ENCODE peak calls at places on chromosome 20, in seven cellular contexts. Q is ovary, M is thyroid gland, D is fibroblast of lung, K is hepatocyte, S is heart right ventricle, E is left ventricle myocardium inferior. C is an unnamed sample.

GRCh38 chr20:14992961-14993360 is 655.5 kb upstream of the FLRT3 start:
- DNase-seq in Q (no peak), M (no peak), D (peak), K (peak), S (no peak), E (no peak), C (no peak)

GRCh38 chr20:53748821-53749402 is 155.3 kb upstream of the ZNF217 start:
- DNase-seq in Q (no peak), M (peak), D (peak), K (peak), S (no peak), E (no peak), C (no peak)

GRCh38 chr20:59005523-59006166 is 1.4 kb downstream of the CTSZ start:
- DNase-seq in Q (no peak), M (no peak), D (no peak), K (no peak), S (no peak), E (no peak), C (no peak)

GRCh38 chr20:24782801-24783630 is 166.1 kb upstream of the CST7 start:
- DNase-seq in Q (no peak), M (peak), D (peak), K (no peak), S (no peak), E (no peak), C (no peak)

GRCh38 chr20:21143194-21143890 is 17.5 kb downstream of the KIZ start:
- DNase-seq in Q (no peak), M (no peak), D (no peak), K (no peak), S (no peak), E (no peak), C (no peak)

GRCh38 chr20:39103305-39103704 is 141.2 kb downstream of the DHX35 start:
- DNase-seq in Q (no peak), M (no peak), D (no peak), K (no peak), S (no peak), E (no peak), C (no peak)

GRCh38 chr20:15449061-15449460 is 1111.6 kb upstream of the FLRT3 start:
- DNase-seq in Q (no peak), M (no peak), D (no peak), K (no peak), S (no peak), E (no peak), C (no peak)

GRCh38 chr20:7760261-7761048 is 179.8 kb downstream of the HAO1 start:
- DNase-seq in Q (no peak), M (no peak), D (peak), K (no peak), S (no peak), E (no peak), C (no peak)

GRCh38 chr20:39195495-39196129 is 233.5 kb downstream of the DHX35 start:
- DNase-seq in Q (no peak), M (no peak), D (no peak), K (peak), S (no peak), E (no peak), C (no peak)

GRCh38 chr20:61257596-61257995 is 5.5 kb downstream of the CDH4 start:
- DNase-seq in Q (no peak), M (no peak), D (no peak), K (peak), S (no peak), E (no peak), C (no peak)

GRCh38 chr20:9093203-9093962 is 24.5 kb downstream of the PLCB4 start:
- DNase-seq in Q (no peak), M (no peak), D (peak), K (no peak), S (peak), E (no peak), C (no peak)

GRCh38 chr20:47917549-47918070 is 132.3 kb upstream of the SULF2 start:
- DNase-seq in Q (no peak), M (no peak), D (no peak), K (no peak), S (no peak), E (no peak), C (no peak)

GRCh38 chr20:33373735-33374605 is 27.3 kb downstream of the CDK5RAP1 start:
- DNase-seq in Q (no peak), M (no peak), D (peak), K (peak), S (no peak), E (no peak), C (no peak)

GRCh38 chr20:19440660-19441527 is 228.5 kb downstream of the SLC24A3 start:
- DNase-seq in Q (no peak), M (no peak), D (no peak), K (no peak), S (no peak), E (no peak), C (no peak)

GRCh38 chr20:53949319-53949839 is 121.0 kb downstream of the BCAS1 start:
- DNase-seq in Q (no peak), M (peak), D (peak), K (no peak), S (peak), E (peak), C (peak)

GRCh38 chr20:10902836-10903410 is 229.1 kb upstream of the JAG1 start:
- DNase-seq in Q (no peak), M (no peak), D (peak), K (no peak), S (no peak), E (no peak), C (no peak)

GRCh38 chr20:47985092-47985850 is 200.0 kb upstream of the SULF2 start:
- DNase-seq in Q (no peak), M (no peak), D (peak), K (peak), S (no peak), E (no peak), C (no peak)

GRCh38 chr20:3045042-3045815 is 623 bp upstream of the MRPS26 start:
- DNase-seq in Q (no peak), M (peak), D (peak), K (peak), S (peak), E (peak), C (no peak)

GRCh38 chr20:13875265-13875811 is 90.5 kb downstream of the NDUFAF5 start:
- DNase-seq in Q (no peak), M (no peak), D (no peak), K (no peak), S (no peak), E (no peak), C (no peak)

GRCh38 chr20:61953789-61954125 is 111.9 kb downstream of the TAF4 start:
- DNase-seq in Q (no peak), M (no peak), D (no peak), K (no peak), S (no peak), E (no peak), C (no peak)

GRCh38 chr20:33444797-33445560 is 1.4 kb upstream of the SNTA1 start:
- DNase-seq in Q (no peak), M (peak), D (no peak), K (peak), S (no peak), E (peak), C (no peak)

GRCh38 chr20:25173321-25173720 is 22.2 kb upstream of the ENTPD6 start:
- DNase-seq in Q (no peak), M (no peak), D (no peak), K (no peak), S (no peak), E (no peak), C (no peak)

GRCh38 chr20:21082584-21082983 is 23.6 kb downstream of the LINC00237 start:
- DNase-seq in Q (no peak), M (no peak), D (no peak), K (no peak), S (no peak), E (no peak), C (no peak)

GRCh38 chr20:5270608-5271007 is 46.1 kb downstream of the PROKR2 start:
- DNase-seq in Q (no peak), M (no peak), D (no peak), K (no peak), S (no peak), E (no peak), C (no peak)

GRCh38 chr20:43448748-43449535 is 8.8 kb upstream of the SRSF6 start:
- DNase-seq in Q (no peak), M (peak), D (peak), K (peak), S (no peak), E (no peak), C (peak)

GRCh38 chr20:47701612-47702011 is 83.7 kb downstream of the SULF2 start:
- DNase-seq in Q (no peak), M (no peak), D (peak), K (no peak), S (no peak), E (no peak), C (no peak)

GRCh38 chr20:20888273-20888656 is 175.8 kb upstream of the RALGAPA2 start:
- DNase-seq in Q (no peak), M (no peak), D (no peak), K (no peak), S (no peak), E (no peak), C (no peak)

GRCh38 chr20:45867811-45868176 is 10.4 kb downstream of the ZSWIM3 start:
- DNase-seq in Q (no peak), M (no peak), D (peak), K (no peak), S (no peak), E (no peak), C (no peak)
- H3K27ac ChIP-seq in Q (peak), M (no peak), D (peak), K (peak), S (no peak), E (no peak), C (no peak)

GRCh38 chr20:31638317-31638716 is 605 bp downstream of the COX4I2 start:
- DNase-seq in Q (no peak), M (no peak), D (no peak), K (no peak), S (no peak), E (no peak), C (no peak)
- H3K4me3 ChIP-seq in Q (no peak), M (no peak), D (no peak), K (no peak), S (no peak), E (peak), C (no peak)

GRCh38 chr20:45039470-45039811 is 61.5 kb downstream of the KCNS1 start:
- DNase-seq in Q (no peak), M (no peak), D (no peak), K (no peak), S (no peak), E (no peak), C (no peak)

GRCh38 chr20:45037050-45037449 is 63.9 kb downstream of the KCNS1 start:
- DNase-seq in Q (peak), M (peak), D (peak), K (no peak), S (peak), E (no peak), C (no peak)

GRCh38 chr20:45037635-45038034 is 63.3 kb downstream of the KCNS1 start:
- DNase-seq in Q (no peak), M (no peak), D (no peak), K (no peak), S (no peak), E (no peak), C (no peak)

GRCh38 chr20:45036044-45036755 is 64.7 kb downstream of the KCNS1 start:
- DNase-seq in Q (no peak), M (no peak), D (peak), K (no peak), S (no peak), E (no peak), C (no peak)

DNA sequence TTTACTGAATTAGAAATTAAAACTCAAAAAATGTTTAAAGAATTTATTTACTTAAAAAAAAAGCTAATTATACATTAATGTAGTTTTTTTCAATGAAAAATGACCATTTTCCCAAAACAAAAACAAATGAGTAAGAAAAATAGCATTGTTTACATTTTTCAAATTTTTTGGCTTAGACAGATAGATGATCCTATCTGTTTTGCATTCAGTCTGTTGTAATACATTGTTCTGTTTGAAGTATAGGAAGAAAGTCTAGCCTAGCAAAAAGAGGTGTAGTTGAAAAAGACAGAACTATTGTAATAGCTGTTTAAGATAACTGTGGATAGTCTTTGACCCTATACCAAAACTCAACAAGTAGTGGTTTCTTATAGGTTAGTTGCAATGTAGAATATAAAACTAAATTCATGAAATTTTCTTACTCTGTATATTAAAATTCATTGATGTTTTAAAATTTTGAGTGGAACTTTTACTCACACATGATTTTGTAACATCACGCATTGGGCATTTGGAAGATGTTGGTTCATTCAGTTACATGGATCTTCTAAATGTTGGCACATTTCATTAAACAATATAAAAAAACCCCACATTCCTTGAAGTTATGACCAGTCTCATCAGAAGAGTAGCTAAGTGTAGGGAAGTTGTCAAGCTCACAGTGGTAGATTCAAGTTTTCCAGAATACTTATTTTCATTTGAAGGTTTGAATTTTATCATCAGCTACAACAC is 62.0 kb downstream of the KCNS1 start:
- DNase-seq in Q (no peak), M (no peak), D (no peak), K (no peak), S (no peak), E (no peak), C (no peak)
- H3K27ac ChIP-seq in Q (no peak), M (no peak), D (no peak), K (no peak), S (no peak), E (no peak), C (no peak)

GRCh38 chr20:607476-607875 is 2.6 kb downstream of the TCF15 start:
- DNase-seq in Q (no peak), M (no peak), D (no peak), K (no peak), S (peak), E (peak), C (no peak)

GRCh38 chr20:608970-609369 is 1.1 kb downstream of the TCF15 start:
- DNase-seq in Q (no peak), M (no peak), D (no peak), K (no peak), S (no peak), E (no peak), C (no peak)

GRCh38 chr20:611047-611842 is 1.1 kb upstream of the TCF15 start:
- DNase-seq in Q (no peak), M (no peak), D (no peak), K (no peak), S (no peak), E (no peak), C (no peak)

GRCh38 chr20:610130-611046 is at the start of gene TCF15:
- DNase-seq in Q (no peak), M (peak), D (peak), K (peak), S (peak), E (peak), C (no peak)

DNA sequence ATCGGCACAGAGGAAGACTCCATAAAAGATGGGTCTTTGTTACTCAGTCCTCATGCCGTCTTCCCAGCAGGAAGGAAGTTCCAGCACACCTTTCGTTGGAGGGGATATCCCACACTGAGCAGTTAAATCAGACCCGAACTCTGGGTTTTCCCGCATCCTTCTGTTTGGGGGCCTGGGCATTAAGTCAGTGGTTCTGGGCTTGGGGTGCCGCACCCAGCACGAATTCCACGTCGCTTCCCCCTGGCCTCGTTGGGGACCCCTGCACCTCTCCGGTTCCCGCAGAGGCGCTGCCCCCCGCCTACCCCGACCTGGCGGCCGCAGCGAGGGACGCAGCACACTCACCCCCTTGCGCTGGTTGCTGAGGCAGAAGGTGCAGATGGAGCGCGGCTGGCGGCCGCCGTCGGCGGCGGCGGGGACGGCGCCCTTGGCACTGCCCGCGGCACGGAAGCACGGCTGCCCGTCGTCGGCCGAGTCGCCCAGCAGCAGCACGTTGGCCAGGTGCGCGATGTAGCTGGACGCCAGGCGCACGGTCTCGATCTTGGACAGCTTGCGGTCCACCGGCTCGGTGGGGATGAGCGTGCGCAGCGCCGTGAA is 641 bp downstream of the TCF15 start:
- DNase-seq in Q (no peak), M (no peak), D (no peak), K (no peak), S (no peak), E (no peak), C (no peak)
- H3K4me3 ChIP-seq in Q (no peak), M (no peak), D (no peak), K (no peak), S (peak), E (peak), C (no peak)

GRCh38 chr20:51034988-51035656 is 12.2 kb upstream of the KCNG1 start:
- DNase-seq in Q (no peak), M (no peak), D (no peak), K (no peak), S (no peak), E (no peak), C (no peak)
- H3K27ac ChIP-seq in Q (no peak), M (no peak), D (no peak), K (no peak), S (no peak), E (no peak), C (no peak)

GRCh38 chr20:1330075-1330830 is 1.3 kb upstream of the SDCBP2 start:
- DNase-seq in Q (peak), M (peak), D (no peak), K (peak), S (peak), E (peak), C (no peak)

GRCh38 chr20:1327241-1327653 is 1.7 kb downstream of the SDCBP2 start:
- DNase-seq in Q (peak), M (no peak), D (peak), K (peak), S (peak), E (no peak), C (peak)

GRCh38 chr20:1327827-1328679 is 886 bp downstream of the SDCBP2 start:
- DNase-seq in Q (no peak), M (no peak), D (no peak), K (peak), S (peak), E (no peak), C (peak)

GRCh38 chr20:1331101-1331500 is 2.2 kb upstream of the SDCBP2 start:
- DNase-seq in Q (no peak), M (no peak), D (no peak), K (peak), S (no peak), E (no peak), C (no peak)

GRCh38 chr20:1328680-1329330 is at the start of gene SDCBP2:
- DNase-seq in Q (no peak), M (peak), D (no peak), K (peak), S (peak), E (no peak), C (no peak)
- H3K4me3 ChIP-seq in Q (no peak), M (no peak), D (no peak), K (no peak), S (no peak), E (no peak), C (no peak)

DNA sequence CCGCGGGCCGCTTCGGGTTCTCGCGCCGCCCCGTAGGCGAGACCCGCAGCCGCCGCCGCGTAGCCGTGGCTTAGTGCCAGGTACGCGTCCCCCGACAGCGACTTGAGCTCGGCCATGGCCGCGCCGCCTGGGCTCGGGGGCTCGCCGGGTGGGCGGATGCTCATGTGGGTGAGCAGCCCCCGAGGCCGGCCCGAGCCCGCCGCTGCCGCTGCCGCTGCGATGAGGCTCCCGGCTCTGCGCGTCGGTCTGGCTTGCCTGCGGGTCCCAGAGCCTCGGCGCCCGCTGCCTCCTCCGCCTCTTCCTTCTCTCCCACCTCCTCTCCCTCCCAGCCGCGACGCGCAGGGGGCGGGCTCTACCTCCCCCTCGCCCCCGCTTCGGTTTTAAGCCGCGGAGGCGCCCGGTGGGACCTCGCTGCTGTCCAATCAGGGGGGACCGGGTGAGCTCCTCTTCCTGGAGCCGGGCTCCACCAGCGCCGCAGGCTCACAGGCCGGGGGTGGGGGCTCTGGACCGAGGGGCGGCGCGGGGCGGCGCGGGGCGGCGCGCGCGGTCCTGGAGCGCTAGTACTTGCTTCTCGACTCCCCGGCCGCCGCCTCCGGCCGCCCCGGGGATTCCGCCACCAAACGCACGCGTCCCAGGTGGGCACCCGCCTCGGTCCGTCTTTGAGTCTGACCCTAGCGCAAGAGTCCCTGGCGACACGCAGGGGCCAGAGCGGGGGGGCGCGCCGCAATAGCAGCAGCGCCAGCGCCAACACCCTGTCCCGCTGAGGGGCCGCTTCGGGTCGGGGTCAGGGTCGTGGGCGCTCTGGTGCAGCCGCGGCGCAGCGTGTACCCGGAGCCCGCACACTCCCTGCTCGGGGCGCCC is at the start of gene BHLHE23:
- DNase-seq in Q (no peak), M (no peak), D (no peak), K (peak), S (no peak), E (peak), C (no peak)
- H3K27ac ChIP-seq in Q (no peak), M (no peak), D (no peak), K (no peak), S (no peak), E (peak), C (no peak)

DNA sequence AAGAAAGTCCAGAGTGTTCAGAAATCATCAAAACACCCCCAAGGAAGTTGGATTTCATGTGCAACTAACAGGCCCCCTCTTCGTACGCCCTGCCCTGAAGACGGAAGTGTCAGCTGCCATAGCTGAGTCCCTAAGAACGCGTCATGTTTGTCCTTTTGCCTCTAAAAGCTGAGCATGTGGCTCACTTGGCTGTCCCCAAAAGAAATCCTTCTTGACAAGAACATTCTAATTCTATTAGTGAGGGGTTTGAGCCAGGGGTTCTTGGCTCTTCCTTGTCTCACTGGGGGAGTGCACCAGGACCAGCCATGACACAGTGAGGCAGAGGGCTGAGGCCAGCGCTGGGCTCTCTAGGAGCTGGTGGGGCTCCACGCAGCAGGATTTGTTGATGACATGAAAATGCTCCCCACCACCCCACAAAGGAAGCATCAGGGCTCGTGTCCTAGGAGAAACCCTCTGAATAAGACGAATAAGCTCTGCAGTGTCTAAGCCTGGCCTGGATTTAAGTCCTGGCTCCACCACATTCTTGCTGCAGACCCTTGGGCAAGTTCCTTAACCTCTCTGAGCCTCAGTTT is 20.0 kb upstream of the SPO11 start:
- DNase-seq in Q (no peak), M (no peak), D (no peak), K (no peak), S (no peak), E (no peak), C (no peak)
- H3K4me3 ChIP-seq in Q (no peak), M (no peak), D (no peak), K (no peak), S (no peak), E (no peak), C (no peak)

C was measured in naive thymus-derived CD4-positive, alpha-beta T cell.